ENCODE peak calls at places on chromosomes 1 and 21, in ten cellular contexts. F is thoracic aorta, U is cardiac fibroblast, D is left ventricle myocardium inferior, N is uterus, O is pancreas, A is dorsolateral prefrontal cortex, I is astrocyte of the spinal cord, W is brain microvascular endothelial cell, Y is AG09309. H is an unnamed sample.

GRCh38 chr1:211279340-211279739 is 20.2 kb downstream of the RCOR3 start:
- DNase-seq in F (no peak), U (no peak), D (no peak), N (no peak), O (no peak), A (no peak), I (no peak), W (no peak), Y (no peak), H (no peak)

GRCh38 chr1:207027221-207027777 is 5.3 kb downstream of the C1orf116 start:
- DNase-seq in F (no peak), U (peak; percentile 72), D (no peak), N (no peak), O (no peak), A (no peak), I (peak; percentile 60), W (peak; percentile 37), Y (no peak), H (no peak)

GRCh38 chr1:209674957-209675566 is at the start of gene G0S2:
- DNase-seq in F (no peak), U (peak; percentile 39), D (peak; percentile 86), N (peak; percentile 74), O (peak; percentile 93), A (peak; percentile 62), I (peak; percentile 54), W (no peak), Y (no peak), H (no peak)

GRCh38 chr1:206489980-206490534 is 17.3 kb upstream of the RASSF5 start:
- DNase-seq in F (no peak), U (peak; percentile 79), D (peak; percentile 75), N (peak; percentile 80), O (peak; percentile 88), A (peak; percentile 77), I (peak; percentile 71), W (peak; percentile 68), Y (no peak), H (no peak)

GRCh38 chr1:47231314-47232186 is 475 bp downstream of the TAL1 start:
- DNase-seq in F (no peak), U (peak; percentile 44), D (no peak), N (no peak), O (no peak), A (no peak), I (peak; percentile 35), W (peak; percentile 14), Y (no peak), H (no peak)

GRCh38 chr1:156126043-156126700 is 11.7 kb downstream of the LMNA start:
- DNase-seq in F (peak; percentile 90), U (peak; percentile 98), D (peak; percentile 93), N (peak; percentile 96), O (peak; percentile 69), A (no peak), I (peak; percentile 98), W (peak; percentile 95), Y (peak; percentile 88), H (no peak)

GRCh38 chr1:14842361-14842760 is 243.9 kb downstream of the KAZN start:
- DNase-seq in F (no peak), U (no peak), D (no peak), N (no peak), O (no peak), A (no peak), I (peak; percentile 63), W (no peak), Y (no peak), H (no peak)

GRCh38 chr1:205961970-205962820 is 18.9 kb upstream of the SLC26A9 start:
- DNase-seq in F (no peak), U (peak; percentile 48), D (no peak), N (no peak), O (no peak), A (no peak), I (no peak), W (no peak), Y (no peak), H (no peak)

GRCh38 chr1:2810899-2811525 is 9.5 kb upstream of the TTC34 start:
- DNase-seq in F (no peak), U (no peak), D (no peak), N (no peak), O (no peak), A (no peak), I (no peak), W (no peak), Y (no peak), H (no peak)

GRCh38 chr1:223531742-223532341 is 133.7 kb downstream of the CAPN8 start:
- DNase-seq in F (no peak), U (peak; percentile 52), D (peak; percentile 24), N (no peak), O (peak; percentile 64), A (peak; percentile 71), I (peak; percentile 20), W (peak; percentile 52), Y (no peak), H (no peak)

GRCh38 chr1:75522389-75522788 is 88.5 kb downstream of the SLC44A5 start:
- DNase-seq in F (no peak), U (no peak), D (no peak), N (no peak), O (no peak), A (no peak), I (peak; percentile 16), W (no peak), Y (no peak), H (no peak)

GRCh38 chr1:117339866-117340357 is 27.3 kb upstream of the MAN1A2 start:
- DNase-seq in F (no peak), U (peak; percentile 59), D (no peak), N (peak; percentile 30), O (peak; percentile 63), A (no peak), I (no peak), W (peak; percentile 14), Y (peak; percentile 21), H (no peak)

GRCh38 chr1:241115784-241116183 is 241.2 kb downstream of the RGS7 start:
- DNase-seq in F (no peak), U (no peak), D (no peak), N (no peak), O (no peak), A (no peak), I (no peak), W (no peak), Y (no peak), H (no peak)

GRCh38 chr1:33347650-33347992 is 26.7 kb upstream of the A3GALT2 start:
- DNase-seq in F (no peak), U (peak; percentile 71), D (no peak), N (peak; percentile 58), O (no peak), A (no peak), I (no peak), W (no peak), Y (no peak), H (no peak)

GRCh38 chr1:179807691-179808485 is 64.8 kb downstream of the FAM163A start:
- DNase-seq in F (no peak), U (peak; percentile 95), D (no peak), N (no peak), O (no peak), A (no peak), I (peak; percentile 67), W (peak; percentile 97), Y (peak; percentile 61), H (no peak)

GRCh38 chr21:42651515-42652401 is 1.7 kb upstream of the PDE9A start:
- DNase-seq in F (no peak), U (no peak), D (peak; percentile 17), N (no peak), O (no peak), A (peak; percentile 49), I (no peak), W (no peak), Y (no peak), H (no peak)

GRCh38 chr1:156749429-156750118 is 1.9 kb downstream of the HDGF start:
- DNase-seq in F (no peak), U (no peak), D (no peak), N (no peak), O (no peak), A (no peak), I (no peak), W (no peak), Y (no peak), H (no peak)

GRCh38 chr1:170891872-170892271 is 43.5 kb upstream of the MROH9 start:
- DNase-seq in F (no peak), U (no peak), D (no peak), N (no peak), O (no peak), A (no peak), I (no peak), W (no peak), Y (no peak), H (no peak)

GRCh38 chr1:161956097-161956496 is 67.6 kb downstream of the OLFML2B start:
- DNase-seq in F (no peak), U (peak; percentile 65), D (no peak), N (peak; percentile 45), O (no peak), A (no peak), I (peak; percentile 34), W (no peak), Y (peak; percentile 94), H (no peak)
- H3K4me3 ChIP-seq in F (no peak overlapping the region), U (no peak overlapping the region), D (no peak overlapping the region), N (no peak overlapping the region), O (no peak overlapping the region), A (no peak overlapping the region), I (no peak overlapping the region), W (no peak overlapping the region), Y (no peak overlapping the region), H (no peak overlapping the region)

DNA sequence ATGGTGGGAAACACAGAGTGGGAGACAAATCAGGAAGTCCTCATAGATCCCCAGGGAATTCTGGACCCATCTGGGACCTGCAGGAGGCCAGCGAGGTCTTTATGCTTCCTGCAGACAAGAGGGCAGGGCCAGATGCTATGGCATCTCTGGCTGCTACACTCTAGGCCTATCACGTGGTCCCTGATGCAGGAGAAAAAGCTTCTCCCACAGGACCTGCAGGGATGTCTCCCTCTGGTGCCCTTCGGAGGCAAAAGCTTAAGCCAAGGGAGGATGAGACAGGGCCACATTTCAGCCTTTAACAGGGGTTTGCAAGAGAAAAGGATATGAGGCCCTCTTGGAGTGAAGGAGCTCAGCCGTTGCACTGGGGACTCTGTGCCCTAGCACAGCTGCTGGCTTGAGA is 243.0 kb downstream of the C1orf94 start:
- DNase-seq in F (no peak), U (no peak), D (no peak), N (no peak), O (no peak), A (no peak), I (no peak), W (no peak), Y (peak; percentile 18), H (no peak)
- TF ChIP-seq CTCF in F (no peak), U (no peak), D (no peak), N (no peak), O (no peak), A (no peak), I (no peak), W (no peak), Y (peak; percentile 69), H (peak; percentile 52)

GRCh38 chr1:21669287-21670058 is at the start of gene RAP1GAP:
- DNase-seq in F (no peak), U (no peak), D (no peak), N (no peak), O (peak; percentile 66), A (no peak), I (no peak), W (no peak), Y (no peak), H (no peak)
- H3K4me3 ChIP-seq in F (peak within 1 kb of the TSS; percentile 58), U (peak within 1 kb of the TSS; percentile 34), D (peak within 1 kb of the TSS; percentile 64), N (peak within 1 kb of the TSS; percentile 7), O (peak within 1 kb of the TSS; percentile 27), A (peak within 1 kb of the TSS; percentile 58), I (no peak within 1 kb of the TSS), W (peak within 1 kb of the TSS; percentile 17), Y (peak within 1 kb of the TSS; percentile 7), H (peak within 1 kb of the TSS; percentile 15)

DNA sequence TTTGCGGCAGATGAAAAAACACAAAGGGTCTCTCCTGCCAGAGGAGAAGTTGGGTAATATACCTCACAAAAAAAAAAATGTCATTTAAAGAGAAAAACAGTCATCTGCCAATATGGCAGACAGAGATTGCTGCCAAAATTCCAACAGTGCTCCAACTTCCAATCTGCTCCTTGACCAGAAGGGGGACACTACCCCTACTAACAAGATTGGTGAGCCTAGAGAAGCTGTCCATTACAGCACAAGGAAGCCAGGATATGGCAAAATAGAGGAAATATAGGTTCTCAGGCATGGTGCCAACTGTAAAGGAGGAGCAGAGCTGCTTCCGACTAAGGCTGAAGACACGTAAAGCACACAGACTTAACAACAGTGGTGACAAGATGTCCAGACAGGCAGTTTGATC is 453.5 kb downstream of the TTLL7 start:
- DNase-seq in F (no peak), U (no peak), D (no peak), N (no peak), O (no peak), A (no peak), I (no peak), W (no peak), Y (no peak), H (peak; percentile 41)
- TF ChIP-seq CTCF in F (no peak), U (no peak), D (no peak), N (no peak), O (no peak), A (no peak), I (no peak), W (peak; percentile 37), Y (no peak), H (peak; percentile 42)

H was measured in LNCaP clone FGC.